ENCODE peak calls at places on chromosome 21, in nine cellular contexts. One of them, this sample, is unnamed. For H3K4me1, the result is how much of the 10 kb centered on the place peaks cover.

GRCh38 chr21:42512346-42513034 is 1.2 kb upstream of the SLC37A1 start:
- DNase-seq in fibroblast of lung: no peak
- DNase-seq in Karpas-422: no peak
- DNase-seq in uterus: no peak
- DNase-seq in aorta: no peak
- DNase-seq in RWPE2: no peak
- DNase-seq in IMR-90: no peak
- DNase-seq in mesenchymal stem cell: no peak
- DNase-seq in DND-41: no peak
- DNase-seq in this sample: no peak

GRCh38 chr21:43929217-43929971 is 64.4 kb downstream of the AGPAT3 start:
- DNase-seq in mesenchymal stem cell: no peak
- DNase-seq in RWPE2: peak
- DNase-seq in Karpas-422: no peak
- DNase-seq in aorta: no peak
- DNase-seq in uterus: no peak
- DNase-seq in IMR-90: no peak
- DNase-seq in fibroblast of lung: no peak
- DNase-seq in DND-41: no peak
- DNase-seq in this sample: no peak

GRCh38 chr21:14736162-14736561 is 190.0 kb upstream of the SAMSN1 start:
- DNase-seq in DND-41: peak
- DNase-seq in aorta: no peak
- DNase-seq in uterus: no peak
- DNase-seq in RWPE2: no peak
- DNase-seq in mesenchymal stem cell: no peak
- DNase-seq in Karpas-422: no peak
- DNase-seq in fibroblast of lung: no peak
- DNase-seq in IMR-90: no peak
- DNase-seq in this sample: no peak

GRCh38 chr21:44353200-44353970 is at the start of gene TRPM2:
- DNase-seq in IMR-90: no peak
- DNase-seq in Karpas-422: no peak
- DNase-seq in mesenchymal stem cell: no peak
- DNase-seq in RWPE2: no peak
- DNase-seq in aorta: peak
- DNase-seq in DND-41: peak
- DNase-seq in fibroblast of lung: peak
- DNase-seq in uterus: peak
- DNase-seq in this sample: peak

GRCh38 chr21:42500736-42501135 is 4.7 kb upstream of the RSPH1 start:
- DNase-seq in fibroblast of lung: no peak
- DNase-seq in mesenchymal stem cell: no peak
- DNase-seq in uterus: no peak
- DNase-seq in IMR-90: no peak
- DNase-seq in aorta: no peak
- DNase-seq in DND-41: no peak
- DNase-seq in Karpas-422: no peak
- DNase-seq in RWPE2: no peak
- DNase-seq in this sample: no peak

GRCh38 chr21:41616063-41616591 is 108.2 kb upstream of the TMPRSS2 start:
- DNase-seq in fibroblast of lung: peak
- DNase-seq in IMR-90: peak
- DNase-seq in aorta: peak
- DNase-seq in Karpas-422: no peak
- DNase-seq in RWPE2: no peak
- DNase-seq in DND-41: no peak
- DNase-seq in uterus: no peak
- DNase-seq in mesenchymal stem cell: no peak
- DNase-seq in this sample: peak

GRCh38 chr21:42565886-42566523 is 52.4 kb downstream of the SLC37A1 start:
- DNase-seq in uterus: peak
- DNase-seq in aorta: peak
- DNase-seq in RWPE2: no peak
- DNase-seq in DND-41: no peak
- DNase-seq in mesenchymal stem cell: no peak
- DNase-seq in Karpas-422: no peak
- DNase-seq in IMR-90: no peak
- DNase-seq in fibroblast of lung: no peak
- DNase-seq in this sample: no peak

GRCh38 chr21:37758997-37759396 is 157.3 kb downstream of the KCNJ6 start:
- DNase-seq in fibroblast of lung: peak
- DNase-seq in IMR-90: peak
- DNase-seq in aorta: peak
- DNase-seq in uterus: no peak
- DNase-seq in Karpas-422: peak
- DNase-seq in DND-41: peak
- DNase-seq in mesenchymal stem cell: peak
- DNase-seq in RWPE2: no peak
- DNase-seq in this sample: peak

DNA sequence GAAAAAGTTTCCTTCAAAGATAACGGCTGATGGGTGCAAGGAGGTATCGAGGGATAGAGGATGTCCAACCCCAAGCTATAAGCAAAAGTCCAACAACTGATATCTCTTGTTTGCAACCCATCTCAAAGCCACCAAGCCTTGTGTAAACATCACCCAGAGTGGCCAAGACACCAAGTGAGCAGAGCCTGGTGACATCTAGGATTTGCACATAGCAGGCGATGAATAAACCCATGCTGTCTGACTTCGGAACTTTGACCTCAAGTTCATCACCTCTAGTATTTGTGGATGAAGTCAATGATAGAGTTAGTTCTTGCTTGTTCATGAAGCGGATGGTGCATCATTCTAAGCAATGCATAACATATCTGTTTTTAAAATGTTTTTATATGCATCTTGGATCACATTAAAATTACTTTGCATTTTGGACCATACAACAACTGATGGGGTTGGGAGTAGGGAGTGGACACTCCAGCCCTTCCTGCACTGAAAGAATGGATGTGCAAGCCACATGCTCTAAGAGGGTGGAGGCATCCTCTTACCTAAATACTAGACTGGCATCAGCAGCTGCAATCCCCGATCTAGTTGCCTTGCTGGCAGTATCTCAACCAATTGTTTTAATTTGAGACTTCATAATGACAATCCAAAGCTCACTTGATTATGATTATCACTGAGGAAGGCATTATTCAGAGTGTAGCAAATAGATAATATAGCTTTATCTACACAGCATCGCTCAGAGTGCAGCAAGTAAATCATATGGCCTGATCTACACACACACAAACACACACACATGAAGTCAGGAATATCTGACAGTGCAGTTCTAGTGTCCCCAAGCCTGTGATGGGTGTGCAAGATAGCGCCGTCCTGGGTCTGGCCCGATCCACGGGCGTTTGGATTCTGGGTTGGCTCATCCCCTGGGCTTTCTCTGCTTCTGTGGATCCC is 181.0 kb downstream of the ETS2 start:
- DNase-seq in DND-41: peak
- DNase-seq in mesenchymal stem cell: no peak
- DNase-seq in Karpas-422: no peak
- DNase-seq in RWPE2: no peak
- DNase-seq in aorta: peak
- DNase-seq in fibroblast of lung: no peak
- DNase-seq in uterus: no peak
- DNase-seq in IMR-90: no peak
- DNase-seq in this sample: no peak
- H3K4me1 ChIP-seq in DND-41: half or more
- H3K4me1 ChIP-seq in mesenchymal stem cell: under half
- H3K4me1 ChIP-seq in Karpas-422: under half
- H3K4me1 ChIP-seq in RWPE2: under half
- H3K4me1 ChIP-seq in aorta: under half
- H3K4me1 ChIP-seq in fibroblast of lung: half or more
- H3K4me1 ChIP-seq in uterus: under half
- H3K4me1 ChIP-seq in IMR-90: under half
- H3K4me1 ChIP-seq in this sample: under half

GRCh38 chr21:39055167-39055767 is 128.0 kb downstream of the PSMG1 start:
- DNase-seq in fibroblast of lung: no peak
- DNase-seq in mesenchymal stem cell: no peak
- DNase-seq in IMR-90: no peak
- DNase-seq in aorta: no peak
- DNase-seq in DND-41: no peak
- DNase-seq in RWPE2: no peak
- DNase-seq in uterus: no peak
- DNase-seq in Karpas-422: peak
- DNase-seq in this sample: no peak

GRCh38 chr21:39051561-39051949 is 131.7 kb downstream of the PSMG1 start:
- DNase-seq in aorta: no peak
- DNase-seq in DND-41: no peak
- DNase-seq in fibroblast of lung: no peak
- DNase-seq in Karpas-422: no peak
- DNase-seq in IMR-90: peak
- DNase-seq in uterus: no peak
- DNase-seq in mesenchymal stem cell: peak
- DNase-seq in RWPE2: no peak
- DNase-seq in this sample: no peak

GRCh38 chr21:39052718-39053117 is 130.5 kb downstream of the PSMG1 start:
- DNase-seq in IMR-90: no peak
- DNase-seq in uterus: no peak
- DNase-seq in aorta: no peak
- DNase-seq in mesenchymal stem cell: no peak
- DNase-seq in Karpas-422: peak
- DNase-seq in fibroblast of lung: no peak
- DNase-seq in DND-41: no peak
- DNase-seq in RWPE2: no peak
- DNase-seq in this sample: no peak

GRCh38 chr21:39053126-39053525 is 130.1 kb downstream of the PSMG1 start:
- DNase-seq in Karpas-422: peak
- DNase-seq in mesenchymal stem cell: no peak
- DNase-seq in aorta: no peak
- DNase-seq in uterus: no peak
- DNase-seq in DND-41: no peak
- DNase-seq in IMR-90: no peak
- DNase-seq in fibroblast of lung: no peak
- DNase-seq in RWPE2: no peak
- DNase-seq in this sample: no peak

DNA sequence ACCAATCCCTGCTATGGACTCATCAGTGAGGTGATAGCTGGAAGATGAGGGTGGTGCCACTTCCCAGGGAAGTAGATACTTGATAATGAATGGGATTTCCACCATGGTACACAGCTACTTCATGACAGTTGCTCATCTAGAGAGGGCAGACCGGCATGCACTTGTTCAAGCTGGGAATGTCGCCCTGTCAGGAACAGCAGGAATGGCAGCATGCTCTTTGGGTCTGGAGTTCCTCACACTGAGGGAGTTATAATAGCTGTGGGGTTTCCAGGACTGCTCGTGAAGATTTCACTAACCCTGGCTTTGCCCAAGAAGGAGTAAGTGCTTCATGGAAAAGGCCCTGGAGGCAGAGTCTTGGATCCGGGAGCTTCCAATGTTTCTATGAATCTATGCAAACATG is 129.2 kb downstream of the PSMG1 start:
- DNase-seq in DND-41: no peak
- DNase-seq in Karpas-422: no peak
- DNase-seq in mesenchymal stem cell: no peak
- DNase-seq in aorta: no peak
- DNase-seq in uterus: no peak
- DNase-seq in fibroblast of lung: no peak
- DNase-seq in IMR-90: no peak
- DNase-seq in RWPE2: no peak
- DNase-seq in this sample: no peak
- H3K4me1 ChIP-seq in DND-41: under half
- H3K4me1 ChIP-seq in Karpas-422: under half
- H3K4me1 ChIP-seq in mesenchymal stem cell: under half
- H3K4me1 ChIP-seq in aorta: under half
- H3K4me1 ChIP-seq in uterus: under half
- H3K4me1 ChIP-seq in fibroblast of lung: under half
- H3K4me1 ChIP-seq in IMR-90: under half
- H3K4me1 ChIP-seq in RWPE2: under half
- H3K4me1 ChIP-seq in this sample: under half

GRCh38 chr21:32415999-32416398 is 3.5 kb downstream of the EVA1C start:
- DNase-seq in RWPE2: no peak
- DNase-seq in fibroblast of lung: no peak
- DNase-seq in Karpas-422: no peak
- DNase-seq in DND-41: no peak
- DNase-seq in IMR-90: no peak
- DNase-seq in uterus: no peak
- DNase-seq in aorta: no peak
- DNase-seq in mesenchymal stem cell: no peak
- DNase-seq in this sample: no peak
- H3K4me1 ChIP-seq in RWPE2: under half
- H3K4me1 ChIP-seq in fibroblast of lung: under half
- H3K4me1 ChIP-seq in Karpas-422: under half
- H3K4me1 ChIP-seq in DND-41: under half
- H3K4me1 ChIP-seq in IMR-90: under half
- H3K4me1 ChIP-seq in uterus: under half
- H3K4me1 ChIP-seq in aorta: under half
- H3K4me1 ChIP-seq in mesenchymal stem cell: under half
- H3K4me1 ChIP-seq in this sample: under half

GRCh38 chr21:45423201-45423955 is 18.4 kb downstream of the COL18A1 start:
- DNase-seq in fibroblast of lung: no peak
- DNase-seq in aorta: peak
- DNase-seq in RWPE2: peak
- DNase-seq in IMR-90: no peak
- DNase-seq in uterus: no peak
- DNase-seq in mesenchymal stem cell: no peak
- DNase-seq in Karpas-422: no peak
- DNase-seq in DND-41: no peak
- DNase-seq in this sample: no peak

GRCh38 chr21:45421071-45421845 is 16.3 kb downstream of the COL18A1 start:
- DNase-seq in RWPE2: peak
- DNase-seq in uterus: no peak
- DNase-seq in DND-41: no peak
- DNase-seq in fibroblast of lung: no peak
- DNase-seq in mesenchymal stem cell: no peak
- DNase-seq in Karpas-422: no peak
- DNase-seq in aorta: peak
- DNase-seq in IMR-90: no peak
- DNase-seq in this sample: no peak

GRCh38 chr21:45420061-45420521 is 15.1 kb downstream of the COL18A1 start:
- DNase-seq in fibroblast of lung: no peak
- DNase-seq in IMR-90: no peak
- DNase-seq in aorta: peak
- DNase-seq in RWPE2: peak
- DNase-seq in DND-41: no peak
- DNase-seq in mesenchymal stem cell: no peak
- DNase-seq in Karpas-422: no peak
- DNase-seq in uterus: no peak
- DNase-seq in this sample: no peak

GRCh38 chr21:45420623-45421041 is 15.7 kb downstream of the COL18A1 start:
- DNase-seq in DND-41: no peak
- DNase-seq in aorta: peak
- DNase-seq in mesenchymal stem cell: no peak
- DNase-seq in Karpas-422: no peak
- DNase-seq in RWPE2: peak
- DNase-seq in uterus: no peak
- DNase-seq in fibroblast of lung: no peak
- DNase-seq in IMR-90: no peak
- DNase-seq in this sample: no peak

DNA sequence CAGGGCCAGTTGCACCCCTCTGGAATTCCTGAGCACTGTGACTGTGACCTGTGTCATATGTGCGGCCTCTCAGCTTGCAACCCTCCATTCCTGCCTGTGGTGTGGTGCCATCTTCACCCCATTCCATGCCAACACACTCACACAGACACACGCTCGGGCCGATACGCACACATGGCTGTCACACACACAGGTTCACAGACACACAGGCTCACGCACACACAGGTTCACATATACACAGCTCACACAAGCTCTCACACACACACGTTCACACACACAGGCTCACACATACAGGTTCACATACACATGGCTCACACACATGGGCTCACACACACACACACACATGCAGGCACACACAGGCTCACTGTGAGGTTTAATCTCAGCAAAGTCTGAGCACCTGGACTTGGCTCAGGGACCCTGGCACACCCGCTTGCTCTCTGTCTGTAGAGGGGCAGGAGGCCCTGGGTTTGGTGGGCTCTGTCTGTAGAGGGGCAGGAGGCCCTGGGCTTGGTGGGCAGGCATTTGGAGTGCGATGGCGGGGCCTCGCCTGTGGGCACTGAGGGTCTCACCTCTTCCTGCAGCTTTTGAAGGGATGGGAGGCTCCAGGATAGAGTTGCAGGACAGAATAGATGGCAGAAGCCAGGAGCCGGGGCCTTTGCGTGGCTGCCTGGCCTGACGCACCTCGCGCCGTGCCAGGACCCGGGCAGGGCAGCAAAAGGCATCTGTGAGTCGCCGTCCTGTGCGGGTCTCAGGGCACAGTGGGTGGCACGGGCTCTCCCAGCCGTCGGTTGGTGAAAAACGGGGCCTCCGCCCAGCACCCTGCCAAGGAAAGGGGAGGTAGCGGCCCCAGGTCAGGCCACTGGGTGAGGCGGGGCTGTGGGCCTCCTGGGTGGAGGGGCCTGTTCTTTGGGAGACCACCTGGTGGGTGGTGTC is 17.1 kb downstream of the COL18A1 start:
- DNase-seq in DND-41: no peak
- DNase-seq in Karpas-422: no peak
- DNase-seq in IMR-90: no peak
- DNase-seq in mesenchymal stem cell: no peak
- DNase-seq in aorta: peak
- DNase-seq in uterus: no peak
- DNase-seq in RWPE2: peak
- DNase-seq in fibroblast of lung: no peak
- DNase-seq in this sample: no peak
- H3K4me1 ChIP-seq in DND-41: under half
- H3K4me1 ChIP-seq in Karpas-422: under half
- H3K4me1 ChIP-seq in IMR-90: under half
- H3K4me1 ChIP-seq in mesenchymal stem cell: half or more
- H3K4me1 ChIP-seq in aorta: under half
- H3K4me1 ChIP-seq in uterus: under half
- H3K4me1 ChIP-seq in RWPE2: under half
- H3K4me1 ChIP-seq in fibroblast of lung: under half
- H3K4me1 ChIP-seq in this sample: under half